ENCODE peak calls at places on chromosomes 7 and 10, in four cellular contexts. T is neural progenitor cell, Y is A549, K is dorsolateral prefrontal cortex. H is an unnamed sample.

GRCh38 chr10:96606216-96606615 is 19.4 kb upstream of the TM9SF3 start:
- DNase-seq in T (no peak), Y (no peak), K (no peak), H (no peak)

GRCh38 chr10:5805260-5805659 is 8.0 kb downstream of the GDI2 start:
- DNase-seq in T (no peak), Y (no peak), K (no peak), H (no peak)

GRCh38 chr10:30751678-30752331 is 122.3 kb upstream of the LYZL2 start:
- DNase-seq in T (peak; percentile 84), Y (peak; percentile 77), K (peak; percentile 92), H (peak; percentile 66)

GRCh38 chr7:4747746-4748145 is 27.7 kb upstream of the AP5Z1 start:
- DNase-seq in T (no peak), Y (no peak), K (no peak), H (no peak)

GRCh38 chr10:44990302-44990655 is 10.4 kb upstream of the ZNF22 start:
- DNase-seq in T (peak; percentile 76), Y (no peak), K (no peak), H (no peak)

GRCh38 chr7:10875081-10875480 is 98.6 kb upstream of the PHF14 start:
- DNase-seq in T (no peak), Y (no peak), K (no peak), H (no peak)

GRCh38 chr7:75962607-75963382 is 31.6 kb downstream of the TMEM120A start:
- DNase-seq in T (peak; percentile 71), Y (no peak), K (no peak), H (peak; percentile 30)

GRCh38 chr7:66740302-66740979 is at the start of gene RABGEF1:
- DNase-seq in T (peak; percentile 98), Y (peak; percentile 94), K (peak; percentile 99), H (peak; percentile 94)

GRCh38 chr10:49135575-49136313 is 1.9 kb upstream of the FAM170B start:
- DNase-seq in T (no peak), Y (no peak), K (no peak), H (no peak)

GRCh38 chr7:128231021-128231420 is 10.1 kb upstream of the LEP start:
- DNase-seq in T (no peak), Y (no peak), K (no peak), H (no peak)

GRCh38 chr7:18855796-18856195 is 261.6 kb downstream of the TWIST1 start:
- DNase-seq in T (no peak), Y (no peak), K (no peak), H (no peak)

GRCh38 chr7:87874066-87874465 is 2.1 kb downstream of the SLC25A40 start:
- DNase-seq in T (no peak), Y (no peak), K (no peak), H (no peak)

GRCh38 chr7:134763960-134764359 is 15.5 kb upstream of the CALD1 start:
- DNase-seq in T (no peak), Y (no peak), K (no peak), H (no peak)
- H3K27ac ChIP-seq in T (no peak overlapping the region), Y (no peak overlapping the region), K (no peak overlapping the region), H (no peak overlapping the region)

GRCh38 chr10:110651044-110651958 is 7.2 kb downstream of the RBM20 start:
- DNase-seq in T (no peak), Y (no peak), K (no peak), H (no peak)
- H3K27ac ChIP-seq in T (no peak overlapping the region), Y (peak overlapping the region; percentile 36), K (no peak overlapping the region), H (no peak overlapping the region)

DNA sequence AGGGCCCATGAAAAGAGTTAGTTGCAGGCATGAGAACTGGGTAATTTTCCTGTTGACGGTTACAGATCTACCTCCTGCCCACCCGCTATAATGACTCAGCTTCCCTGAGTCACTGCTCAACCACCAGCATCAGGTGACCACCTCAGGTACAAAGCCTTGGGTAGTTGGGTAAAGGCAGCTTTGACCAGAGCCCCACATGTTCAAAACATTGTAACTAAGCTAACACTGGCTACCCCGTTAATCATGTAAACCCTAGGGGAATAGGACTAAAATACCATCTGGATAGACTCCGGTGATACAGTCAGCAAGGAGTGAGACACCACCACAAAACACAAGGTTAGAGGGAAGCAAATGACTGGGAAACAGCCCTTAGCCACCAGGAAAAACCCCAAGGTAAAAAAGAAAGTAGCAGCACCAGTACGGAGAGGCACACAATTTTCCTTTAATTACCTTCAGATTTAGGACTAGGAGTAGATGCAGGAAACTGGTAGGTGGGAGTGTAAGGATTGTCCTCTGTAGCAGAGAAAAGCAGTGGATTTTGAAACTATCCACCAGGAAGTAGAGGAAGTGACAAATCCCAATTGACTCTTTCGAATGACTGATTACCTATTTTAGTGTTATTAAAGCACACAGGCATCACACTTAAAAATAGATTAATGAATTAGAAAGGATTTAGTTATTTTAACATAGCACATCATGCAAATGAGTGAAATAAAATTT is 103.5 kb upstream of the PDLIM1 start:
- DNase-seq in T (no peak), Y (peak; percentile 5), K (no peak), H (no peak)
- H3K27ac ChIP-seq in T (no peak overlapping the region), Y (no peak overlapping the region), K (peak overlapping the region; percentile 44), H (peak overlapping the region; percentile 90)

GRCh38 chr10:8063128-8063908 is 8.8 kb downstream of the GATA3 start:
- DNase-seq in T (peak; percentile 66), Y (no peak), K (no peak), H (no peak)

GRCh38 chr10:8064436-8064835 is 9.9 kb downstream of the GATA3 start:
- DNase-seq in T (peak; percentile 28), Y (no peak), K (no peak), H (no peak)

GRCh38 chr10:8065651-8066050 is 11.2 kb downstream of the GATA3 start:
- DNase-seq in T (no peak), Y (no peak), K (no peak), H (no peak)

GRCh38 chr10:8066146-8066545 is 11.7 kb downstream of the GATA3 start:
- DNase-seq in T (no peak), Y (no peak), K (no peak), H (no peak)

GRCh38 chr10:8063935-8064334 is 9.4 kb downstream of the GATA3 start:
- DNase-seq in T (no peak), Y (no peak), K (no peak), H (no peak)
- H3K27ac ChIP-seq in T (no peak overlapping the region), Y (no peak overlapping the region), K (no peak overlapping the region), H (no peak overlapping the region)

H was measured in caudate nucleus.